ENCODE peak calls at places on chromosome X, in four cellular contexts. One of them, this sample, is unnamed. For H3K4me1, the result is how much of the 10 kb centered on the place peaks cover.

GRCh38 chrX:34778961-34779360 is 121.9 kb upstream of the TMEM47 start:
- DNase-seq in HCT116: no peak
- DNase-seq in astrocyte: peak
- DNase-seq in GM23248: peak
- DNase-seq in this sample: peak

GRCh38 chrX:132631579-132632232 is 142.9 kb upstream of the MBNL3 start:
- DNase-seq in HCT116: no peak
- DNase-seq in astrocyte: no peak
- DNase-seq in GM23248: peak
- DNase-seq in this sample: peak

GRCh38 chrX:42459735-42460134 is 318.2 kb downstream of the PPP1R2C start:
- DNase-seq in HCT116: no peak
- DNase-seq in GM23248: no peak
- DNase-seq in astrocyte: no peak
- DNase-seq in this sample: no peak

GRCh38 chrX:74248889-74249288 is 55.1 kb upstream of the ZCCHC13 start:
- DNase-seq in astrocyte: no peak
- DNase-seq in GM23248: peak
- DNase-seq in HCT116: no peak
- DNase-seq in this sample: no peak

GRCh38 chrX:3548743-3549441 is 164.6 kb downstream of the PRKX start:
- DNase-seq in HCT116: peak
- DNase-seq in GM23248: peak
- DNase-seq in astrocyte: peak
- DNase-seq in this sample: peak

GRCh38 chrX:136794080-136794479 is 13.3 kb upstream of the ARHGEF6 start:
- DNase-seq in GM23248: no peak
- DNase-seq in astrocyte: no peak
- DNase-seq in HCT116: no peak
- DNase-seq in this sample: no peak

GRCh38 chrX:136708348-136708747 is 60.4 kb downstream of the CD40LG start:
- DNase-seq in GM23248: peak
- DNase-seq in HCT116: no peak
- DNase-seq in astrocyte: no peak
- DNase-seq in this sample: peak

GRCh38 chrX:111168314-111168713 is 72.3 kb downstream of the PAK3 start:
- DNase-seq in HCT116: no peak
- DNase-seq in astrocyte: no peak
- DNase-seq in GM23248: peak
- DNase-seq in this sample: peak

GRCh38 chrX:30702736-30703135 is 49.5 kb downstream of the GK start:
- DNase-seq in astrocyte: peak
- DNase-seq in GM23248: peak
- DNase-seq in HCT116: no peak
- DNase-seq in this sample: no peak

GRCh38 chrX:31178769-31179125 is 106.9 kb upstream of the FTHL17 start:
- DNase-seq in astrocyte: no peak
- DNase-seq in HCT116: no peak
- DNase-seq in GM23248: no peak
- DNase-seq in this sample: no peak

GRCh38 chrX:134542485-134542884 is 82.5 kb downstream of the HPRT1 start:
- DNase-seq in GM23248: peak
- DNase-seq in HCT116: no peak
- DNase-seq in astrocyte: peak
- DNase-seq in this sample: peak

GRCh38 chrX:152037183-152037582 is 62.7 kb upstream of the GABRE start:
- DNase-seq in astrocyte: no peak
- DNase-seq in HCT116: no peak
- DNase-seq in GM23248: no peak
- DNase-seq in this sample: no peak

GRCh38 chrX:118251251-118251650 is 94.7 kb upstream of the WDR44 start:
- DNase-seq in HCT116: no peak
- DNase-seq in GM23248: peak
- DNase-seq in astrocyte: peak
- DNase-seq in this sample: no peak

GRCh38 chrX:50865311-50865710 is 45.2 kb upstream of the BMP15 start:
- DNase-seq in HCT116: no peak
- DNase-seq in GM23248: peak
- DNase-seq in astrocyte: no peak
- DNase-seq in this sample: no peak

GRCh38 chrX:140765043-140765784 is 55.7 kb downstream of the LINC00632 start:
- DNase-seq in GM23248: peak
- DNase-seq in HCT116: no peak
- DNase-seq in astrocyte: peak
- DNase-seq in this sample: no peak

GRCh38 chrX:80206647-80207046 is 192.1 kb downstream of the TBX22 start:
- DNase-seq in astrocyte: no peak
- DNase-seq in GM23248: no peak
- DNase-seq in HCT116: no peak
- DNase-seq in this sample: no peak

GRCh38 chrX:41384041-41384705 is 50.2 kb downstream of the DDX3X start:
- DNase-seq in HCT116: peak
- DNase-seq in GM23248: peak
- DNase-seq in astrocyte: peak
- DNase-seq in this sample: peak

GRCh38 chrX:23374291-23374690 is 39.6 kb downstream of the PTCHD1 start:
- DNase-seq in HCT116: no peak
- DNase-seq in GM23248: peak
- DNase-seq in astrocyte: no peak
- DNase-seq in this sample: no peak

GRCh38 chrX:57817302-57817701 is 93.0 kb downstream of the ZXDA start:
- DNase-seq in HCT116: no peak
- DNase-seq in astrocyte: no peak
- DNase-seq in GM23248: peak
- DNase-seq in this sample: peak

GRCh38 chrX:118271770-118272169 is 74.1 kb upstream of the WDR44 start:
- DNase-seq in GM23248: no peak
- DNase-seq in astrocyte: peak
- DNase-seq in HCT116: no peak
- DNase-seq in this sample: peak

GRCh38 chrX:136063340-136064079 is 78.3 kb downstream of the SLC9A6 start:
- DNase-seq in GM23248: peak
- DNase-seq in HCT116: no peak
- DNase-seq in astrocyte: no peak
- DNase-seq in this sample: peak

GRCh38 chrX:65406532-65406931 is 128.1 kb downstream of the LAS1L start:
- DNase-seq in HCT116: no peak
- DNase-seq in astrocyte: no peak
- DNase-seq in GM23248: peak
- DNase-seq in this sample: peak

GRCh38 chrX:46704767-46705386 is 54.0 kb downstream of the SLC9A7 start:
- DNase-seq in HCT116: no peak
- DNase-seq in GM23248: peak
- DNase-seq in astrocyte: peak
- DNase-seq in this sample: no peak

GRCh38 chrX:152637649-152638442 is at the start of gene GABRQ:
- DNase-seq in astrocyte: peak
- DNase-seq in HCT116: peak
- DNase-seq in GM23248: peak
- DNase-seq in this sample: peak

GRCh38 chrX:6363193-6363592 is 134.5 kb upstream of the NLGN4X start:
- DNase-seq in GM23248: no peak
- DNase-seq in astrocyte: no peak
- DNase-seq in HCT116: no peak
- DNase-seq in this sample: peak

GRCh38 chrX:29231800-29232199 is 644.6 kb downstream of the IL1RAPL1 start:
- DNase-seq in GM23248: peak
- DNase-seq in astrocyte: no peak
- DNase-seq in HCT116: no peak
- DNase-seq in this sample: peak

GRCh38 chrX:41033299-41033698 is 51.9 kb upstream of the USP9X start:
- DNase-seq in HCT116: no peak
- DNase-seq in GM23248: no peak
- DNase-seq in astrocyte: no peak
- DNase-seq in this sample: peak

GRCh38 chrX:7500386-7500785 is 342.6 kb upstream of the VCX start:
- DNase-seq in HCT116: no peak
- DNase-seq in astrocyte: no peak
- DNase-seq in GM23248: no peak
- DNase-seq in this sample: no peak

GRCh38 chrX:79176028-79176427 is 31.5 kb downstream of the GPR174 start:
- DNase-seq in astrocyte: no peak
- DNase-seq in HCT116: no peak
- DNase-seq in GM23248: no peak
- DNase-seq in this sample: no peak
- H3K4me1 ChIP-seq in astrocyte: under half
- H3K4me1 ChIP-seq in HCT116: under half
- H3K4me1 ChIP-seq in GM23248: under half
- H3K4me1 ChIP-seq in this sample: under half

GRCh38 chrX:147565239-147565638 is 346.5 kb upstream of the FMR1 start:
- DNase-seq in HCT116: no peak
- DNase-seq in GM23248: peak
- DNase-seq in astrocyte: no peak
- DNase-seq in this sample: no peak
- TF ChIP-seq EZH2 in HCT116: no peak
- TF ChIP-seq EZH2 in GM23248: no peak
- TF ChIP-seq EZH2 in astrocyte: no peak
- TF ChIP-seq EZH2 in this sample: no peak

GRCh38 chrX:150872773-150873336 is 25.6 kb downstream of the CD99L2 start:
- DNase-seq in GM23248: no peak
- DNase-seq in HCT116: no peak
- DNase-seq in astrocyte: no peak
- DNase-seq in this sample: no peak

GRCh38 chrX:150870487-150871340 is 27.8 kb downstream of the CD99L2 start:
- DNase-seq in HCT116: no peak
- DNase-seq in astrocyte: no peak
- DNase-seq in GM23248: no peak
- DNase-seq in this sample: no peak

GRCh38 chrX:150871341-150871811 is 27.1 kb downstream of the CD99L2 start:
- DNase-seq in HCT116: no peak
- DNase-seq in astrocyte: no peak
- DNase-seq in GM23248: no peak
- DNase-seq in this sample: no peak

GRCh38 chrX:150874448-150874847 is 24.0 kb downstream of the CD99L2 start:
- DNase-seq in HCT116: no peak
- DNase-seq in GM23248: no peak
- DNase-seq in astrocyte: no peak
- DNase-seq in this sample: no peak

GRCh38 chrX:150873616-150874015 is 24.9 kb downstream of the CD99L2 start:
- DNase-seq in GM23248: peak
- DNase-seq in astrocyte: peak
- DNase-seq in HCT116: peak
- DNase-seq in this sample: no peak
- H3K4me1 ChIP-seq in GM23248: under half
- H3K4me1 ChIP-seq in astrocyte: under half
- H3K4me1 ChIP-seq in HCT116: under half
- H3K4me1 ChIP-seq in this sample: under half

GRCh38 chrX:10158279-10158939 is 1.6 kb downstream of the CLCN4 start:
- DNase-seq in astrocyte: no peak
- DNase-seq in GM23248: peak
- DNase-seq in HCT116: no peak
- DNase-seq in this sample: peak
- TF ChIP-seq EZH2 in astrocyte: no peak
- TF ChIP-seq EZH2 in GM23248: no peak
- TF ChIP-seq EZH2 in HCT116: no peak
- TF ChIP-seq EZH2 in this sample: no peak

This sample was measured in A673.